ENCODE peak calls at places on chromosomes 12 and 14, in five cellular contexts. A is HT1080, T is activated T-cell treated with anti-CD3 and anti-CD28 coated beads for 24 hours, O is hippocampal formation, U is testis. D is an unnamed sample.

GRCh38 chr12:14399871-14400270 is 34.4 kb downstream of the ATF7IP start:
- DNase-seq in A (peak), T (no peak), O (no peak), U (no peak), D (peak)

GRCh38 chr14:22494486-22495135 is 94.4 kb downstream of the DAD1 start:
- DNase-seq in A (no peak), T (no peak), O (no peak), U (no peak), D (no peak)

GRCh38 chr12:108649668-108650067 is 16.0 kb upstream of the SELPLG start:
- DNase-seq in A (peak), T (no peak), O (no peak), U (no peak), D (peak)

GRCh38 chr14:68753696-68754095 is 39.2 kb downstream of the ZFP36L1 start:
- DNase-seq in A (no peak), T (no peak), O (no peak), U (no peak), D (no peak)

GRCh38 chr14:74616507-74616906 is 4.5 kb upstream of the LTBP2 start:
- DNase-seq in A (peak), T (no peak), O (no peak), U (no peak), D (peak)

GRCh38 chr12:50082644-50083043 is 2.5 kb upstream of the SMARCD1 start:
- DNase-seq in A (peak), T (no peak), O (no peak), U (no peak), D (no peak)

GRCh38 chr12:106223485-106224391 is 24.1 kb downstream of the CKAP4 start:
- DNase-seq in A (peak), T (peak), O (peak), U (peak), D (peak)

GRCh38 chr14:101820283-101820798 is 58.8 kb downstream of the PPP2R5C start:
- DNase-seq in A (no peak), T (no peak), O (no peak), U (no peak), D (no peak)

GRCh38 chr14:94558842-94559241 is 2.4 kb upstream of the SERPINA4 start:
- DNase-seq in A (no peak), T (no peak), O (no peak), U (no peak), D (no peak)

GRCh38 chr12:46609281-46609623 is 216.5 kb downstream of the SLC38A4 start:
- DNase-seq in A (no peak), T (no peak), O (no peak), U (no peak), D (no peak)

GRCh38 chr14:74140374-74140850 is 55.7 kb downstream of the LIN52 start:
- DNase-seq in A (no peak), T (no peak), O (no peak), U (peak), D (no peak)

GRCh38 chr12:94157891-94158495 is 9.6 kb downstream of the PLXNC1 start:
- DNase-seq in A (peak), T (no peak), O (no peak), U (no peak), D (no peak)

GRCh38 chr12:24270464-24270863 is 321.0 kb upstream of the SOX5 start:
- DNase-seq in A (no peak), T (no peak), O (no peak), U (no peak), D (no peak)

GRCh38 chr12:102454808-102455760 is 25.3 kb downstream of the IGF1 start:
- DNase-seq in A (no peak), T (no peak), O (no peak), U (no peak), D (no peak)

GRCh38 chr14:101193126-101193844 is 289.8 kb upstream of the RTL1 start:
- DNase-seq in A (no peak), T (no peak), O (no peak), U (no peak), D (no peak)

GRCh38 chr14:68843471-68844209 is 50.8 kb upstream of the ZFP36L1 start:
- DNase-seq in A (peak), T (peak), O (peak), U (peak), D (peak)

GRCh38 chr12:8677362-8677761 is 14.7 kb upstream of the MFAP5 start:
- DNase-seq in A (no peak), T (no peak), O (no peak), U (no peak), D (no peak)

GRCh38 chr14:103641181-103641580 is 12.2 kb downstream of the KLC1 start:
- DNase-seq in A (peak), T (no peak), O (no peak), U (no peak), D (peak)

GRCh38 chr12:69689638-69690037 is 9.5 kb downstream of the BEST3 start:
- DNase-seq in A (no peak), T (no peak), O (no peak), U (no peak), D (no peak)

GRCh38 chr12:111038941-111039340 is 118.6 kb upstream of the MYL2 start:
- DNase-seq in A (no peak), T (no peak), O (no peak), U (no peak), D (no peak)

GRCh38 chr14:96519970-96520369 is 17.8 kb downstream of the PAPOLA start:
- DNase-seq in A (no peak), T (no peak), O (no peak), U (peak), D (no peak)

GRCh38 chr12:53502331-53502730 is 1.2 kb downstream of the TARBP2 start:
- DNase-seq in A (no peak), T (no peak), O (no peak), U (peak), D (peak)

GRCh38 chr12:94879542-94879941 is 124.0 kb downstream of the NDUFA12 start:
- DNase-seq in A (no peak), T (no peak), O (no peak), U (no peak), D (peak)

GRCh38 chr12:122423258-122424165 is 1.0 kb upstream of the CLIP1 start:
- DNase-seq in A (peak), T (no peak), O (peak), U (peak), D (peak)

GRCh38 chr14:43621282-43621681 is 885.8 kb downstream of the FSCB start:
- DNase-seq in A (peak), T (no peak), O (no peak), U (no peak), D (no peak)

GRCh38 chr12:2322554-2323120 is 269.9 kb downstream of the CACNA1C start:
- DNase-seq in A (no peak), T (no peak), O (no peak), U (no peak), D (no peak)

GRCh38 chr12:64169999-64170398 is 52.1 kb downstream of the KICS2 start:
- DNase-seq in A (no peak), T (no peak), O (no peak), U (no peak), D (peak)

GRCh38 chr14:95541932-95542554 is 7.2 kb downstream of the GLRX5 start:
- DNase-seq in A (no peak), T (no peak), O (no peak), U (no peak), D (no peak)

GRCh38 chr14:63051966-63052365 is 6.7 kb upstream of the KCNH5 start:
- DNase-seq in A (peak), T (no peak), O (no peak), U (no peak), D (no peak)

GRCh38 chr12:3033538-3033865 is 43.7 kb upstream of the TSPAN9 start:
- DNase-seq in A (no peak), T (no peak), O (no peak), U (no peak), D (no peak)